ENCODE peak calls at places on chromosomes 1 and 21, in nine cellular contexts. M is H9, S is hepatocyte, P is left ventricle myocardium inferior, G is AG09309, X is natural killer cell, L is uterus, A is foreskin keratinocyte, E is brain microvascular endothelial cell. J is an unnamed sample.

GRCh38 chr1:44851308-44851707 is 8.3 kb upstream of the PTCH2 start:
- DNase-seq in L (no peak), G (no peak), E (no peak), S (no peak), A (no peak), P (no peak), X (no peak), M (no peak), J (no peak)

GRCh38 chr1:111776397-111776796 is 20.7 kb downstream of the DDX20 start:
- DNase-seq in P (no peak), E (no peak), A (no peak), L (no peak), G (no peak), M (no peak), S (no peak), X (no peak), J (no peak)

GRCh38 chr1:198118136-198118535 is 38.7 kb upstream of the NEK7 start:
- DNase-seq in L (peak; percentile 56), A (no peak), S (peak; percentile 66), X (no peak), G (peak; percentile 92), M (no peak), P (peak; percentile 66), E (peak; percentile 91), J (peak; percentile 9)

GRCh38 chr1:114594046-114594445 is 12.6 kb upstream of the BCAS2 start:
- DNase-seq in P (no peak), X (no peak), E (no peak), S (no peak), A (no peak), M (no peak), L (no peak), G (no peak), J (no peak)

GRCh38 chr21:38945536-38946245 is 140.0 kb downstream of the ETS2 start:
- DNase-seq in G (no peak), S (no peak), A (no peak), L (no peak), M (peak; percentile 41), P (no peak), E (peak; percentile 75), X (no peak), J (no peak)

GRCh38 chr1:29227511-29227910 is 3.2 kb downstream of the MECR start:
- DNase-seq in M (peak; percentile 72), A (no peak), L (no peak), G (no peak), S (no peak), E (no peak), P (no peak), X (no peak), J (no peak)

GRCh38 chr1:234558186-234558836 is 51.7 kb downstream of the IRF2BP2 start:
- DNase-seq in G (no peak), S (no peak), P (no peak), L (peak; percentile 8), E (no peak), M (no peak), A (no peak), X (no peak), J (no peak)

GRCh38 chr1:1908506-1908791 is 6.6 kb upstream of the CALML6 start:
- DNase-seq in S (no peak), G (no peak), X (no peak), A (no peak), P (no peak), L (no peak), E (no peak), M (no peak), J (no peak)

GRCh38 chr1:71882241-71883036 is 399.9 kb downstream of the NEGR1 start:
- DNase-seq in P (no peak), L (no peak), S (no peak), X (no peak), M (no peak), G (no peak), A (no peak), E (no peak), J (no peak)

GRCh38 chr1:8431028-8431427 is 113.1 kb downstream of the SLC45A1 start:
- DNase-seq in L (no peak), S (no peak), E (no peak), G (no peak), A (no peak), M (no peak), X (no peak), P (no peak), J (no peak)
- TF ChIP-seq CTCF in L (no peak), S (no peak), E (peak; percentile 30), G (no peak), A (peak; percentile 9), M (peak; percentile 43), X (no peak), P (peak; percentile 9), J (no peak)

GRCh38 chr1:185601189-185601588 is 133.0 kb upstream of the HMCN1 start:
- DNase-seq in X (no peak), G (no peak), M (no peak), L (no peak), P (no peak), A (no peak), E (no peak), S (no peak), J (no peak)

GRCh38 chr1:185598326-185598725 is 135.9 kb upstream of the HMCN1 start:
- DNase-seq in E (no peak), X (no peak), G (no peak), P (no peak), S (no peak), M (no peak), A (no peak), L (no peak), J (no peak)

GRCh38 chr1:185593271-185593670 is 140.9 kb upstream of the HMCN1 start:
- DNase-seq in M (no peak), E (no peak), S (no peak), P (no peak), G (no peak), A (no peak), X (no peak), L (no peak), J (no peak)

GRCh38 chr1:185594786-185595410 is 139.3 kb upstream of the HMCN1 start:
- DNase-seq in E (no peak), A (no peak), L (no peak), G (no peak), S (no peak), P (no peak), X (no peak), M (no peak), J (no peak)

GRCh38 chr1:185595835-185596667 is 138.1 kb upstream of the HMCN1 start:
- DNase-seq in S (peak; percentile 63), M (peak; percentile 67), P (no peak), G (no peak), E (peak; percentile 44), A (no peak), L (no peak), X (no peak), J (peak; percentile 66)
- TF ChIP-seq CTCF in S (peak; percentile 59), M (peak; percentile 86), P (peak; percentile 56), G (peak; percentile 57), E (peak; percentile 88), A (peak; percentile 73), L (no peak), X (peak; percentile 80), J (peak; percentile 61)

GRCh38 chr1:98048234-98048633 is 127.4 kb upstream of the DPYD start:
- DNase-seq in E (peak; percentile 87), A (no peak), S (peak; percentile 89), G (peak; percentile 71), L (peak; percentile 59), X (peak; percentile 66), M (peak; percentile 87), P (peak; percentile 76), J (peak; percentile 71)
- TF ChIP-seq CTCF in E (peak; percentile 32), A (peak; percentile 21), S (no peak), G (peak; percentile 11), L (no peak), X (no peak), M (peak; percentile 8), P (peak; percentile 31), J (no peak)

GRCh38 chr1:22273686-22274681 is 131.1 kb upstream of the WNT4 start:
- DNase-seq in P (no peak), E (no peak), X (no peak), A (no peak), M (no peak), L (no peak), G (no peak), S (no peak), J (no peak)

GRCh38 chr1:22276396-22276748 is 133.5 kb upstream of the WNT4 start:
- DNase-seq in E (no peak), L (no peak), A (no peak), P (no peak), M (no peak), G (no peak), X (no peak), S (no peak), J (no peak)

GRCh38 chr1:22277662-22278061 is 134.8 kb upstream of the WNT4 start:
- DNase-seq in M (no peak), P (no peak), A (no peak), S (no peak), X (no peak), L (no peak), E (no peak), G (no peak), J (no peak)

GRCh38 chr1:22275211-22275610 is 132.3 kb upstream of the WNT4 start:
- DNase-seq in L (no peak), A (peak; percentile 46), M (no peak), G (no peak), S (peak; percentile 45), E (no peak), X (no peak), P (no peak), J (no peak)

DNA sequence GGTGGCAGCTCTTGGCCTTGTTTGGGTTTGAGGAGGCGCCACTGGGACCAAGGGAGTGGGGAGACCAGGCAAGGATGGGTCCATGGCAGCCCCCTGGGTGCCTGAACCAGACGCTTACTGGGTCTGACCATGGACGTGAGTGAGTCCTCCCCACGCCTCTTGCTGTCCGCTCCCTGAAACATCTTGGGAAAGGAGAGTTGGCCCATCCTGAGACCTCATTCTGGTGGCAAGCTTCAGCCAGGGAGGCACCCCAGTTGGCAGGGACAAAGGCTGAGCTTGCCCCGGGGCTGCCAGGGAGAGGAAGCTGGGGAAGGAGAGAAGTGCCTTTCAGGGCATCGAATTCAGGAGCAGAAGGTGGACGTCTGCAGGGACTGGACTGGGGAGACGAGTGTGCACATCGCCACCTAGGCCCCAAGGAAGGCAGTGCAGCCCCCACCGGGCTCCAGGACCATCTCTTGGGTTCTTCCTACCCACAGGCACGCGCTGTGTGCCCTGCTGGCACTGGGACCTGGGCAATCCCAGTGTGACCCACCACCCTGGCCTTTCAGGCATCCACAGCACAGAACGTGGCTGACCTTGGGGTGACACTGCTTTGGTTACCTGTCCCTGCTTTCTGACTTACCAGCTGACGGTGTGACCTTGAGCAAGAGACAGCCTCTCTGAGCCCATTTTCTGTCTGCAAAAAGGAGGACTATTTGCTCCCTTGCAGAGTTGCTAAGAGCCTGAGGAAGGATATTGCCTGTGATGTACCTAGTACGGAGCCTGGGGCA is 132.9 kb upstream of the WNT4 start:
- DNase-seq in A (no peak), P (no peak), L (peak; percentile 54), M (peak; percentile 81), E (peak; percentile 60), G (no peak), S (peak; percentile 68), X (peak; percentile 29), J (peak; percentile 65)
- TF ChIP-seq CTCF in A (peak; percentile 77), P (peak; percentile 82), L (peak; percentile 72), M (peak; percentile 93), E (peak; percentile 94), G (peak; percentile 88), S (peak; percentile 69), X (peak; percentile 52), J (peak; percentile 73)

J was measured in transverse colon.